ENCODE peak calls at places on chromosomes 6 and 20, in four cellular contexts. F, K, U and G are unnamed samples.

GRCh38 chr6:16752206-16752867 is 8.9 kb downstream of the ATXN1 start:
- DNase-seq in F (no peak), K (peak; percentile 91), U (no peak), G (no peak)

GRCh38 chr20:53890434-53891305 is 179.7 kb downstream of the BCAS1 start:
- DNase-seq in F (no peak), K (peak; percentile 70), U (peak; percentile 51), G (no peak)

GRCh38 chr20:62952373-62953166 is at the start of gene SLC17A9:
- DNase-seq in F (peak; percentile 34), K (peak; percentile 68), U (peak; percentile 94), G (peak; percentile 52)

GRCh38 chr6:146905313-146905712 is 298.9 kb upstream of the STXBP5 start:
- DNase-seq in F (peak; percentile 7), K (peak; percentile 51), U (no peak), G (no peak)

GRCh38 chr20:51526754-51527153 is 15.8 kb downstream of the NFATC2 start:
- DNase-seq in F (no peak), K (no peak), U (no peak), G (no peak)

GRCh38 chr6:2037230-2037926 is 208.0 kb downstream of the GMDS start:
- DNase-seq in F (no peak), K (peak; percentile 22), U (no peak), G (peak; percentile 29)

GRCh38 chr6:152267967-152268845 is 369.0 kb downstream of the SYNE1 start:
- DNase-seq in F (peak; percentile 26), K (peak; percentile 52), U (no peak), G (no peak)

GRCh38 chr6:29531668-29532067 is 27.9 kb downstream of the UBD start:
- DNase-seq in F (no peak), K (no peak), U (no peak), G (no peak)

GRCh38 chr6:36834576-36835293 is 4.5 kb downstream of the CPNE5 start:
- DNase-seq in F (no peak), K (no peak), U (no peak), G (peak; percentile 41)

GRCh38 chr6:3398165-3398562 is 58.7 kb downstream of the SLC22A23 start:
- DNase-seq in F (no peak), K (no peak), U (no peak), G (no peak)

GRCh38 chr6:113860165-113860955 is 3.2 kb downstream of the MARCKS start:
- DNase-seq in F (peak; percentile 65), K (peak; percentile 34), U (peak; percentile 28), G (peak; percentile 89)

GRCh38 chr6:88358846-88359245 is 192.7 kb upstream of the CNR1 start:
- DNase-seq in F (no peak), K (no peak), U (no peak), G (no peak)

GRCh38 chr6:11609324-11610071 is 71.9 kb downstream of the TMEM170B start:
- DNase-seq in F (no peak), K (peak; percentile 99), U (no peak), G (no peak)

GRCh38 chr20:6588296-6588695 is 179.2 kb upstream of the BMP2 start:
- DNase-seq in F (no peak), K (peak; percentile 30), U (peak; percentile 18), G (peak; percentile 14)

GRCh38 chr6:89145461-89145961 is 344 bp upstream of the PM20D2 start:
- DNase-seq in F (no peak), K (peak; percentile 45), U (no peak), G (peak; percentile 28)

GRCh38 chr6:87742106-87742505 is 40.1 kb upstream of the AKIRIN2 start:
- DNase-seq in F (peak; percentile 29), K (no peak), U (peak; percentile 31), G (no peak)

GRCh38 chr6:169047345-169047744 is 206.3 kb downstream of the THBS2 start:
- DNase-seq in F (no peak), K (no peak), U (no peak), G (no peak)

GRCh38 chr6:1143655-1144054 is 168.2 kb upstream of the FOXQ1 start:
- DNase-seq in F (no peak), K (no peak), U (no peak), G (no peak)

GRCh38 chr20:50027611-50028105 is 44.9 kb downstream of the SNAI1 start:
- DNase-seq in F (no peak), K (peak; percentile 95), U (peak; percentile 25), G (no peak)

GRCh38 chr20:47724398-47724797 is 60.9 kb downstream of the SULF2 start:
- DNase-seq in F (no peak), K (no peak), U (no peak), G (no peak)

GRCh38 chr6:41079080-41079479 is 6.3 kb downstream of the NFYA start:
- DNase-seq in F (no peak), K (no peak), U (no peak), G (no peak)

GRCh38 chr6:82554706-82555105 is 191.1 kb downstream of the TPBG start:
- DNase-seq in F (no peak), K (no peak), U (no peak), G (no peak)

GRCh38 chr20:34980543-34981213 is 25.0 kb downstream of the MYH7B start:
- DNase-seq in F (no peak), K (no peak), U (peak; percentile 59), G (no peak)

GRCh38 chr20:8390500-8390899 is 258.4 kb downstream of the PLCB1 start:
- DNase-seq in F (no peak), K (no peak), U (no peak), G (no peak)

GRCh38 chr6:132969188-132969587 is 154.8 kb downstream of the RPS12 start:
- DNase-seq in F (no peak), K (peak; percentile 7), U (no peak), G (no peak)

GRCh38 chr6:44464527-44465310 is 77.2 kb downstream of the CDC5L start:
- DNase-seq in F (peak; percentile 67), K (no peak), U (no peak), G (peak; percentile 86)

GRCh38 chr6:157264701-157265100 is 58.6 kb downstream of the TMEM242 start:
- DNase-seq in F (no peak), K (peak; percentile 24), U (no peak), G (no peak)

GRCh38 chr20:51752343-51752951 is 15.7 kb downstream of the ATP9A start:
- DNase-seq in F (no peak), K (peak; percentile 89), U (no peak), G (no peak)

GRCh38 chr6:31842056-31842455 is 14.5 kb downstream of the HSPA1B start:
- DNase-seq in F (no peak), K (no peak), U (no peak), G (no peak)

GRCh38 chr20:48718914-48719578 is 108.8 kb downstream of the PREX1 start:
- DNase-seq in F (no peak), K (no peak), U (peak; percentile 39), G (no peak)

GRCh38 chr6:125944434-125944816 is 12.1 kb upstream of the HINT3 start:
- DNase-seq in F (peak; percentile 68), K (peak; percentile 98), U (peak; percentile 78), G (peak; percentile 85)

GRCh38 chr6:43665376-43665775 is 20.5 kb downstream of the RSPH9 start:
- DNase-seq in F (no peak), K (no peak), U (no peak), G (no peak)

GRCh38 chr20:47358672-47359532 is 2.4 kb upstream of the ZMYND8 start:
- DNase-seq in F (peak; percentile 90), K (peak; percentile 98), U (peak; percentile 88), G (peak; percentile 90)

GRCh38 chr6:125931733-125932450 is 24.7 kb upstream of the HINT3 start:
- DNase-seq in F (no peak), K (peak; percentile 38), U (no peak), G (no peak)

GRCh38 chr6:138161434-138162103 is at the start of gene ARFGEF3:
- DNase-seq in F (no peak), K (peak; percentile 42), U (peak; percentile 69), G (peak; percentile 58)

GRCh38 chr6:18477301-18477941 is 90.3 kb downstream of the RNF144B start:
- DNase-seq in F (no peak), K (peak; percentile 79), U (no peak), G (no peak)

GRCh38 chr6:53831956-53832660 is 37.3 kb downstream of the LRRC1 start:
- DNase-seq in F (no peak), K (no peak), U (no peak), G (no peak)
- TF ChIP-seq POLR2A in F (no peak), K (no peak), U (no peak), G (no peak)

DNA sequence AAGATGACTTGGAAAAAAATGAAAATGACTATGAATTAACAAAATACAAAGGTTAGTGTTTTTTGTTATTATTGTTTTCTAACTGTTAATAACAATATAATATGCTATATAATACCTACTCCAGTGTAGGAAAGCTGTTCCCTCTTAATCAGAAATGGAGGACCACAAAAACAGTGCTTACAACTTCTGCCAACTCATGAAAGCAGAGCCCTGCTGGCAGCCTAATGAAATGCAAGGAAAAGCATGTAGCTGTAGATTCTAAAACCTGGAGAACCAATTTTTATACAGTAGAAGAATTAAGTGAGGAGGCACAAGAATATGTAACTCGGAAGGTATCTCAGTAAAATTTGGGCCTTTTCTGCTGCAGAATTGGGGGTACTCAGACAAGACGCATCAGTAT is 29.4 kb downstream of the PHIP start:
- DNase-seq in F (no peak), K (peak; percentile 31), U (no peak), G (no peak)
- TF ChIP-seq CTCF in F (peak; percentile 13), K (peak; percentile 47), U (peak; percentile 18), G (no peak)

DNA sequence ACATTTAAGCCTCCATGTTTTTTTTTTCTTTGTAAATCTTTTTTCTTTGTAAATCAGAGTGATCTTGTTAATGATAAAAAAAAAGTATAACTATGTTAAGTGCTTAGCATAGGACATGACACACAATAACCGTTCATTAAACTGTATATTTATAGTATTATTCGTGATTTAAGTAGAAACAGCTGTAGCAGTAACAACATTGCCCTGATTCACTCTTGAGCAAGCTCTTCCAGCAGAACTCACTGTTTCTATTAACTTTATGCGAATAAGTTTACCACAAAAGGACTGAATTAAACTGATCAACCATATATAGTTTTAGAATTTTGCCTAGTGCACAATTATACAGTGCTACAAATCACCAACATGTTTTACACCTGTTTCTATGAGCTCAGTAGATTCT is 1338.0 kb upstream of the EYS start:
- DNase-seq in F (no peak), K (no peak), U (no peak), G (no peak)
- H3K4me3 ChIP-seq in F (no peak overlapping the region), K (no peak overlapping the region), U (no peak overlapping the region), G (no peak overlapping the region)

DNA sequence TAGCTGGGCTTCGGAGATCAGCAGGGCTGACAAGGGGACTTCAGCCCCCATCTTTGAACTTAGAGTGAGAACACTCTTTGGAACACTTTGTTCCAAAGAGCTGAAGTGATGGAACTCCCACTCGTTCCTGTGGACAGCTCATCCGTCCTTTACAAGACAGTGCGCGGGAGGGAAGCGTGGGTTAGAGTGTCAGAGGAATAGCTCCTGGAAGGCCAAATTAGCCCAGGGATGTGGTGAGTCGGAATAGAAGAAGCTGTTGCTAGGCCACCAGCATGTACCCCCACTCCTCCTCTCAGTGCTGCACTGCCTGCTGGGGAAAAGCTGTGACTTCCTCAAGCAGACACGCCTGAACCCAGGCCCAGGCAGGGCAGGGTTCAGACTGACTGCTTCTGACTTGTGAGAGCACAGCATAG is 1.7 kb downstream of the SDCBP2 start:
- DNase-seq in F (no peak), K (peak; percentile 32), U (peak; percentile 41), G (peak; percentile 86)
- TF ChIP-seq POLR2A in F (no peak), K (no peak), U (no peak), G (no peak)